ENCODE peak calls at places on chromosomes 5 and 9, in eight cellular contexts. J, W, C, Z, H, A, T and S are unnamed samples.

GRCh38 chr9:133689151-133689763 is 48.9 kb downstream of the SARDH start:
- DNase-seq in W (no peak), Z (no peak), C (no peak), H (no peak), A (no peak), T (no peak), J (no peak), S (peak; percentile 81)

GRCh38 chr5:128258387-128258786 is 174.8 kb downstream of the SLC12A2 start:
- DNase-seq in W (no peak), T (no peak), Z (no peak), J (no peak), C (no peak), H (no peak), A (no peak), S (no peak)

GRCh38 chr5:146967646-146968045 is 89.1 kb upstream of the PPP2R2B start:
- DNase-seq in H (no peak), C (no peak), Z (no peak), T (no peak), A (no peak), J (no peak), W (no peak), S (no peak)

GRCh38 chr9:89996106-89996505 is 391.3 kb downstream of the GADD45G start:
- DNase-seq in C (no peak), J (no peak), T (no peak), H (no peak), W (no peak), Z (no peak), A (no peak), S (no peak)

GRCh38 chr5:172315599-172316531 is 32.3 kb upstream of the UBTD2 start:
- DNase-seq in H (no peak), A (no peak), Z (no peak), T (no peak), C (no peak), J (no peak), W (no peak), S (no peak)

GRCh38 chr9:83680233-83680632 is 27.5 kb downstream of the UBQLN1 start:
- DNase-seq in H (peak; percentile 12), Z (no peak), T (no peak), A (no peak), J (no peak), C (no peak), W (no peak), S (no peak)

GRCh38 chr9:134295101-134295745 is 31.0 kb upstream of the RXRA start:
- DNase-seq in C (no peak), Z (no peak), J (no peak), T (no peak), W (no peak), H (no peak), A (no peak), S (peak; percentile 36)

GRCh38 chr9:4303002-4303401 is 3.1 kb upstream of the GLIS3 start:
- DNase-seq in W (no peak), H (no peak), J (peak; percentile 80), C (no peak), T (no peak), A (no peak), Z (no peak), S (no peak)

GRCh38 chr5:124789104-124789605 is 42.7 kb upstream of the ZNF608 start:
- DNase-seq in C (no peak), H (no peak), A (no peak), J (no peak), Z (no peak), T (no peak), W (no peak), S (no peak)

GRCh38 chr5:171667341-171668096 is 118.1 kb upstream of the SMIM23 start:
- DNase-seq in A (no peak), H (peak; percentile 91), T (no peak), J (peak; percentile 88), C (no peak), W (peak; percentile 82), Z (no peak), S (peak; percentile 44)

GRCh38 chr5:126139773-126140172 is 283.4 kb upstream of the GRAMD2B start:
- DNase-seq in Z (no peak), W (no peak), A (no peak), T (no peak), C (no peak), J (no peak), H (peak; percentile 78), S (no peak)

GRCh38 chr5:130066644-130067043 is 162.4 kb downstream of the CHSY3 start:
- DNase-seq in C (no peak), H (no peak), J (no peak), A (no peak), W (no peak), T (no peak), Z (no peak), S (no peak)

GRCh38 chr5:146633273-146633672 is 117.3 kb upstream of the GPR151 start:
- DNase-seq in W (no peak), C (no peak), J (no peak), H (no peak), Z (no peak), T (no peak), A (no peak), S (no peak)

GRCh38 chr9:37784640-37785483 is at the start of gene EXOSC3:
- DNase-seq in Z (peak; percentile 88), W (peak; percentile 91), T (peak; percentile 62), C (peak; percentile 91), A (peak; percentile 92), H (peak; percentile 97), J (peak; percentile 91), S (peak; percentile 89)

GRCh38 chr5:179530069-179530998 is 20.0 kb upstream of the RUFY1 start:
- DNase-seq in H (peak; percentile 89), W (peak; percentile 79), T (no peak), C (peak; percentile 81), Z (no peak), A (no peak), J (peak; percentile 75), S (no peak)
- TF ChIP-seq POLR2AphosphoS5 in H (peak; percentile 49), W (no peak), T (no peak), C (no peak), Z (no peak), A (no peak), J (no peak), S (no peak)

DNA sequence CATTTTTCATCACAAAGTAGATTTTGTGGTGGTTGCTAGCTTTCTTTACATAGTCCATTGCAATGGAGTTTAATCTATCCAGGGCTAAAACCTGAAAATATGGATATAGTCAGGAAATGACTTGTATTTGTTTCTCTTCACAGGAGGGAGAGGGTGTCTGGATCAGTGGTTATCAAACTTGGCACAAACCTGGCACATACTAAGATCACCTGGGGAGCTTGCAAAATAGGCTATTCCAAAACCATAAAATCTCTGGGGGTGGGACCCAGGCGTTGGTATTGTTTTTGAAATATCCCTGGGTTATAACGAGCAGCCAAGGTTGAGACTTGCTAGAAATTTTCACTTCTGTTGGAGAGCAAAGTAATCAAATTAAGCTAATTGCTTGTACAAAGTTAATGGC is 179.9 kb downstream of the PCSK1 start:
- DNase-seq in H (no peak), T (no peak), W (no peak), C (no peak), J (no peak), A (no peak), Z (no peak), S (no peak)
- H3K4me2 ChIP-seq in H (no peak overlapping the region), T (no peak overlapping the region), W (no peak overlapping the region), C (no peak overlapping the region), J (peak overlapping the region; percentile 67), A (no peak overlapping the region), Z (no peak overlapping the region), S (peak overlapping the region; percentile 19)

DNA sequence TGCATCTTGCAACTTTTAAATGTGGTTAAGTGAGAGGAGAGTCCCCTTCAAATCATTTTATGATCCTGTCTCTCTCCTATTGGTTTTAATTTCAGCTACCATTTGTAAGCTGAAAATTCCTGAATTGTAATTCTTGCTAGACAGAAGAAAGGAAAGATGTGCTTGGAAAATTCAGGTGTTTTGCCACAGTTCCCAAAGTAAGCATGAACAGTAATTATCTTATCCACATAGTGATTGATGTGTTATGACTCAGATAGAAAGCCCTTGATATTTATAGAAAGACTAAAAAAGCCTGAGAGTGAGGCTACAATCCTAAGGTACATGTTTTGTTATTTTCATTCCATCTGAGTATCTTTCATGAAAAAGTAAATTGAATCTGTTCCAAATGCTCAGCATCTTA is 492.5 kb downstream of the MAT2B start:
- DNase-seq in H (no peak), W (no peak), J (no peak), C (no peak), T (no peak), A (no peak), Z (no peak), S (no peak)
- TF ChIP-seq POLR2AphosphoS5 in H (no peak), W (no peak), J (no peak), C (no peak), T (no peak), A (no peak), Z (no peak), S (no peak)

GRCh38 chr9:94921072-94921471 is 194.6 kb downstream of the AOPEP start:
- DNase-seq in J (no peak), Z (no peak), W (no peak), A (no peak), C (no peak), H (no peak), T (no peak), S (no peak)
- H3K4me2 ChIP-seq in J (no peak overlapping the region), Z (peak overlapping the region; percentile 80), W (no peak overlapping the region), A (peak overlapping the region; percentile 69), C (no peak overlapping the region), H (no peak overlapping the region), T (no peak overlapping the region), S (peak overlapping the region; percentile 85)

GRCh38 chr9:121322037-121322736 is 47.9 kb downstream of the STOM start:
- DNase-seq in J (peak; percentile 88), H (no peak), A (peak; percentile 99), C (no peak), T (no peak), W (no peak), Z (peak; percentile 44), S (no peak)

GRCh38 chr9:121324316-121324715 is 45.7 kb downstream of the STOM start:
- DNase-seq in A (no peak), H (no peak), J (no peak), W (no peak), C (no peak), T (no peak), Z (no peak), S (no peak)

GRCh38 chr9:121323449-121324151 is 46.5 kb downstream of the STOM start:
- DNase-seq in Z (no peak), H (no peak), T (no peak), A (no peak), C (no peak), J (no peak), W (no peak), S (no peak)

GRCh38 chr9:121321039-121321503 is 49.0 kb downstream of the STOM start:
- DNase-seq in W (no peak), T (no peak), J (no peak), C (no peak), H (no peak), Z (no peak), A (no peak), S (no peak)

DNA sequence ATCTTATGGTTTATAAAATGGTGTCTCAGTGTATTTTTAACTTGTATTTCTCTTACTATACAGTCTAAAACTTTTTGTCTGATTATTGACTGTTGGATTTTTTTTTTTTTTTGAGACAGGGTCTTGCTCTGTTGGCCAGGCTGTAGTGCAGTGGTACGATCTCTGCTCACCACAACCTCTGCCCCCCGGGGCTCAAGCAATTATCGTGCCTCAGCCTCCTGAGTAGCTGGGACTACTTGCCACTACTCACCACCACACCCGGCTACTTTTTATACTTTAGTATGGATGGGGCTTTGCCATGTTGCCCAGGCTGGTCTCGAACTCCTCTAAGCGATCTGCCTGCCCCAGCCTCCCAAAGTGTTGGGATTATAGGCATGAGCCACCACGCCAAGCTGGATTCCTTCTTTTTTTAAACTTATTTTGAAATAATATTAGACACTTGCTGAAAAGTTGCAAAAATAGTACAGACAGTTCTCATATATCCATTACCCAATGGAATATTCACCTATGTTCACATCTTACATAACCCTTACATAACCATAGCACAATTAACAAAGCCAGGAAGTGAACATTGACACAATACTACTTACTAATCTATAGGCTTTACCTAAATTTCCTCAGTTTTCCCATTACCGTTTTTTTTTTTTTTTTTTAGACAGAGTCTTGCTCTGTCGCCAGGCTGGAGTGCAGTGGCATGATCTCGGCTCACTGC is 47.2 kb downstream of the STOM start:
- DNase-seq in J (no peak), H (no peak), C (no peak), A (no peak), W (no peak), T (no peak), Z (no peak), S (no peak)
- TF ChIP-seq POLR2AphosphoS5 in J (no peak), H (no peak), C (no peak), A (no peak), W (no peak), T (no peak), Z (no peak), S (no peak)